ENCODE peak calls at places on chromosomes 7 and 10, in nine cellular contexts. W is left ventricle myocardium inferior, Z is IMR-90, P is coronary artery, O is upper lobe of left lung, U is testis, H is astrocyte of the spinal cord, A is fibroblast of lung, L is skeletal muscle cell. D is an unnamed sample.

GRCh38 chr10:70940834-70941568 is 52.6 kb upstream of the PCBD1 start:
- DNase-seq in W (peak), Z (no peak), P (no peak), O (no peak), U (peak), H (no peak), A (peak), L (peak), D (no peak)

GRCh38 chr10:78545756-78546155 is 512.1 kb downstream of the RPS24 start:
- DNase-seq in W (no peak), Z (no peak), P (no peak), O (no peak), U (no peak), H (no peak), A (peak), L (no peak), D (no peak)

GRCh38 chr10:46283945-46284285 is 2.9 kb upstream of the ANTXRL start:
- DNase-seq in W (no peak), Z (no peak), P (peak), O (no peak), U (no peak), H (no peak), A (no peak), L (no peak), D (no peak)

GRCh38 chr7:30903146-30903545 is 8.5 kb upstream of the AQP1 start:
- DNase-seq in W (no peak), Z (no peak), P (no peak), O (no peak), U (no peak), H (no peak), A (no peak), L (no peak), D (no peak)

GRCh38 chr7:139271718-139272619 is 40.9 kb downstream of the UBN2 start:
- DNase-seq in W (no peak), Z (no peak), P (no peak), O (no peak), U (no peak), H (no peak), A (no peak), L (no peak), D (no peak)

GRCh38 chr7:92517626-92518025 is 10.7 kb downstream of the PEX1 start:
- DNase-seq in W (no peak), Z (peak), P (no peak), O (no peak), U (no peak), H (peak), A (peak), L (no peak), D (no peak)

GRCh38 chr10:6195376-6195775 is 7.4 kb upstream of the PFKFB3 start:
- DNase-seq in W (no peak), Z (peak), P (no peak), O (no peak), U (no peak), H (peak), A (no peak), L (no peak), D (no peak)

GRCh38 chr10:80861882-80862281 is 324.2 kb downstream of the SH2D4B start:
- DNase-seq in W (no peak), Z (no peak), P (no peak), O (no peak), U (no peak), H (no peak), A (no peak), L (no peak), D (no peak)

GRCh38 chr7:5526190-5527037 is 102.8 kb upstream of the TNRC18 start:
- DNase-seq in W (peak), Z (peak), P (no peak), O (peak), U (peak), H (peak), A (peak), L (no peak), D (no peak)

GRCh38 chr7:48899932-48900331 is 24.4 kb upstream of the CDC14C start:
- DNase-seq in W (no peak), Z (no peak), P (no peak), O (no peak), U (no peak), H (peak), A (peak), L (no peak), D (no peak)

GRCh38 chr7:24757799-24758275 is 573 bp upstream of the GSDME start:
- DNase-seq in W (no peak), Z (peak), P (no peak), O (no peak), U (peak), H (peak), A (peak), L (no peak), D (no peak)

GRCh38 chr7:84792232-84792882 is 394.5 kb downstream of the SEMA3D start:
- DNase-seq in W (no peak), Z (no peak), P (no peak), O (no peak), U (no peak), H (no peak), A (peak), L (peak), D (no peak)

GRCh38 chr7:41996381-41997035 is 240.5 kb downstream of the GLI3 start:
- DNase-seq in W (no peak), Z (peak), P (no peak), O (no peak), U (no peak), H (peak), A (peak), L (peak), D (peak)
- H3K4me3 ChIP-seq in W (no peak), Z (no peak), P (no peak), O (no peak), U (no peak), H (no peak), A (no peak), L (no peak), D (no peak)

GRCh38 chr7:87933953-87934698 is at the start of gene ADAM22:
- DNase-seq in W (peak), Z (peak), P (peak), O (peak), U (peak), H (peak), A (peak), L (peak), D (peak)

GRCh38 chr7:87941138-87941537 is 7.1 kb downstream of the ADAM22 start:
- DNase-seq in W (no peak), Z (no peak), P (no peak), O (no peak), U (no peak), H (no peak), A (no peak), L (no peak), D (no peak)

GRCh38 chr7:87933605-87933952 is 472 bp upstream of the ADAM22 start:
- DNase-seq in W (no peak), Z (no peak), P (no peak), O (no peak), U (no peak), H (no peak), A (no peak), L (no peak), D (no peak)

GRCh38 chr7:87934699-87935372 is 785 bp downstream of the ADAM22 start:
- DNase-seq in W (no peak), Z (no peak), P (no peak), O (no peak), U (peak), H (peak), A (peak), L (no peak), D (no peak)

DNA sequence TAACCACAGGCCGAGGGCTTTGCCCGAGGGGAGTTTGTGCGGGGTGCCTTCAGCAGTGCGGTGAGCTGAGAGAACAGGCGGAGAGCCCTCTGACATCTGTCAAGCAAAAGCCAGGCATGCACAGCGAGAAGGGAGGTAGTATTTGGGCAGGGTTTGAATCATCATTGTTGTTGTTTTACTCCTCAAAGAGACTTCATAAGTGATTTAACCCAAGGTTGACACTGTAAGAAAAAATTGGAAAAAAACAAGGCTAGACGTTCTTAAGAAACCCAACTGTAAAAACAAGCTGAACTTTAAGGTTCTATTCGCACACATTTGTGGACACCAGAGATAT is 1.3 kb downstream of the ADAM22 start:
- DNase-seq in W (no peak), Z (no peak), P (no peak), O (no peak), U (no peak), H (no peak), A (no peak), L (no peak), D (no peak)
- H3K4me3 ChIP-seq in W (peak), Z (no peak), P (peak), O (peak), U (peak), H (peak), A (peak), L (peak), D (peak)

GRCh38 chr10:21292763-21293517 is 232.5 kb downstream of the SKIDA1 start:
- DNase-seq in W (peak), Z (peak), P (peak), O (peak), U (peak), H (peak), A (peak), L (peak), D (peak)

GRCh38 chr10:21297525-21298383 is 227.7 kb downstream of the SKIDA1 start:
- DNase-seq in W (no peak), Z (no peak), P (no peak), O (no peak), U (no peak), H (no peak), A (peak), L (no peak), D (no peak)

GRCh38 chr10:21290499-21291160 is 234.9 kb downstream of the SKIDA1 start:
- DNase-seq in W (no peak), Z (no peak), P (no peak), O (no peak), U (no peak), H (no peak), A (no peak), L (no peak), D (no peak)

GRCh38 chr10:21296575-21297355 is 228.7 kb downstream of the SKIDA1 start:
- DNase-seq in W (no peak), Z (no peak), P (no peak), O (no peak), U (no peak), H (no peak), A (no peak), L (no peak), D (no peak)

GRCh38 chr10:21293518-21294356 is 231.7 kb downstream of the SKIDA1 start:
- DNase-seq in W (no peak), Z (no peak), P (no peak), O (no peak), U (no peak), H (peak), A (peak), L (no peak), D (no peak)
- H3K4me3 ChIP-seq in W (peak), Z (no peak), P (peak), O (no peak), U (no peak), H (peak), A (peak), L (peak), D (no peak)

DNA sequence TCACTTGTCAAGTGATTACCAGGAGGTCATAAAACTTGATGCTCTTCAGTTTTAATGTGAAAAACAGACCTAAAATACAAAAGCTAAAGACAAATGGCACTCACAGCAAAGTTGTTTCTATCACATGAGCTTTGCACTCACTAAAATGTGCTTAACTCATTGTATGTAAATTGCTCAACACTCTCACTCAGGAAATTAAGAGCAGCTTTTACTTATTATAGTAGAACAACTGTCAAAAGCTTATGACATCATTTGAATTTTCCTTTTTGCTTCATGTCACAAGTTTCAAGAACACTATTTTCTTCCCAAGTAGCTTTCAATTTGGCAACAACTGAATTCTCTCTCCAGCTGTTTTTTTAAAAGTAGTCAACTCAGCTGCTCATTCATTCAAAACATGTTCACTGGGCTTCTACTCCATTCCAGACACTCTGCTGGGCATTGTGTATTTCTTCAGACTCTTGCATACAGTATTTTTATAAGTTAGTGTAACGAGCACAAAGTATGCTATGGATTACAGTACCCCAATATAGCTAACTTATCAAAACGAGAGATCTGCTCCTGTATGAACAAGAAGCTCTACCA is 46.9 kb downstream of the ATE1 start:
- DNase-seq in W (no peak), Z (no peak), P (no peak), O (no peak), U (no peak), H (no peak), A (peak), L (no peak), D (no peak)
- H3K4me3 ChIP-seq in W (no peak), Z (no peak), P (no peak), O (no peak), U (no peak), H (no peak), A (no peak), L (no peak), D (no peak)

GRCh38 chr10:55820478-55820877 is 540.6 kb downstream of the ZWINT start:
- DNase-seq in W (no peak), Z (no peak), P (no peak), O (no peak), U (no peak), H (no peak), A (no peak), L (no peak), D (no peak)

GRCh38 chr10:55822096-55822495 is 539.0 kb downstream of the ZWINT start:
- DNase-seq in W (no peak), Z (no peak), P (no peak), O (no peak), U (no peak), H (no peak), A (no peak), L (no peak), D (no peak)

GRCh38 chr10:55820071-55820470 is 541.0 kb downstream of the ZWINT start:
- DNase-seq in W (no peak), Z (no peak), P (no peak), O (no peak), U (no peak), H (no peak), A (no peak), L (no peak), D (no peak)
- H3K4me3 ChIP-seq in W (no peak), Z (no peak), P (no peak), O (no peak), U (no peak), H (no peak), A (no peak), L (no peak), D (no peak)

DNA sequence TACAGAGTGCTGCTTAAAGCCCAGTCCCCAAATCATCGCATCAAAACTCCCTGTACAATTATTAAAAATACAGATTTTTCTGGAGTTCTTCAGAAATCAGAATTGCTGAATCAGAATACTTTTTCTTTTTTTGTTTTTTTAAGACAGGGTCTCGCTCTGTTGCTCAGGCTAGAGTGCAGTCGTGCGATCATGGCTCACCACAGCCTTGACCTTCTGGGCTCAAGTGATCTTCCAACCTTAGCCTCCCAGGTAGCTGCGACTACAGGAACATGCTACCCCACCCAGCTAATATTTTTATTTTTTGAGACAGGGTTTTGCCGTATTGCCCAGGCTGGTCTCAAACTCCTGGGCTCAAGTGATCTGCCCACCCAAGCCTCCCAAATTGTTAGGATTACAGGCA is 3.9 kb downstream of the BBIP1 start:
- DNase-seq in W (no peak), Z (no peak), P (no peak), O (no peak), U (no peak), H (no peak), A (no peak), L (no peak), D (no peak)
- H3K4me3 ChIP-seq in W (no peak), Z (no peak), P (no peak), O (no peak), U (no peak), H (no peak), A (no peak), L (no peak), D (no peak)

DNA sequence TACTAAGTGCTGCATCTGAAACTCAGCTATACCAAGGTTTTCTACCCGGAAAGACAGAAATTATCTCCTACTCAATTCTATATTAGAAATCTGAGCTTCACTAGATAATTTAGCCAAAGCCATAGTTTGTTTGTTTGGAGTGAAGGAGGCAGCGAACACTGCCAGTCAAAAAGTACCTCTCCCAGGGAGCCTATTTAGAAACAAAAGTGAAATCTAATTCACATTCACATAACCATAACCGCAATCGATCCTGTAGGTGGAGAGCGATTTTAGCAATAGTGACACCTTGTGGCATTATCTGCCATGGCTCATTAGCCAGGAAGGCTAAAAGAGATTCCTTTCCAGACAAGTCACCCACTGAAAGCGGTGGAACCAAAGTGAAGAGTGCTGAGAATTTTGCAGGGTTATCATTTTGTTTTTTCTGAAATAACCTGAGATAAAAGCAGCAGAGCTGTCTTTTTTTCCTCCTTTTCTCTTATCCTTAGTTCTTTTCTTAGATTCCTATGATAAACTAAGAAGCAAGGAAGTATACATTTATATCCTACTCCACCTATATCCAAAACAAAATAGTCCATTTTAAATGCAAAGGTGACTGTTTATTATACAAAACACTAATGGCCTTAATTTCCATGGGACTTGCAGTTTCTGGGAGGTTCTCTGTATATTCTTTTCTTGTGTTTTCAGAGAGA is 83.7 kb upstream of the BET1 start:
- DNase-seq in W (no peak), Z (peak), P (no peak), O (no peak), U (peak), H (peak), A (peak), L (peak), D (peak)
- H3K4me3 ChIP-seq in W (peak), Z (peak), P (peak), O (peak), U (no peak), H (no peak), A (peak), L (no peak), D (peak)

DNA sequence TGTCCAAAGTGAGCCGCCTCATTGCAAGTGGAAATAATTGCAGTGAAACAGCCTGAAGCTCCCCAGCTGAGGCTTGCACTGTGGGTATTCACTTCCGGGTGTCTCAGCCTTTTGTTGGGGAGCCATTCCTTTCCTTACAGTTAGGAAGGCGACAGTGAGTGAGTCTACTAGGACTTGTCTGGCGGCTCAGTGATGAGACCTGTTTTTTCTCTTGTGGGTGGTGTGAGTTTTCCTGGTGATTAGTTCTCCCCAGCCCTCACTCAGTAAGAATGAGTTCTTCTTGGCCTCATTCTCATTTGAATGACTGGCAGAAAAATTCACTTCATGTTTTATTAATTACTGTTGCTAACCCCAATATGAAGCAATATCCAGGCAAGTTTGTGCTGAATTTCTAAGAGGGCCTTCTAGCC is 2.6 kb downstream of the PGAM1 start:
- DNase-seq in W (no peak), Z (no peak), P (no peak), O (no peak), U (no peak), H (no peak), A (no peak), L (no peak), D (no peak)
- H3K4me3 ChIP-seq in W (peak), Z (peak), P (no peak), O (no peak), U (no peak), H (peak), A (peak), L (peak), D (peak)

D was measured in AG04450.